ENCODE peak calls at places on chromosomes 2 and 18, in ten cellular contexts. J is transverse colon, K is left lung, V is fibroblast of lung, T is cardiac muscle cell, N is HepG2, F is tibial nerve, A is neural progenitor cell, H is left ventricle myocardium inferior, R is NT2/D1. E is an unnamed sample.

GRCh38 chr2:160308476-160308875 is 108.4 kb upstream of the ITGB6 start:
- DNase-seq in N (no peak), J (no peak), K (no peak), F (no peak), V (no peak), A (no peak), H (no peak), R (no peak), T (no peak), E (no peak)

GRCh38 chr2:55011741-55012574 is 38.3 kb downstream of the RTN4 start:
- DNase-seq in H (no peak), F (no peak), J (no peak), V (no peak), A (no peak), N (peak; percentile 62), K (no peak), R (no peak), T (no peak), E (no peak)

GRCh38 chr2:134718956-134719814 is at the start of gene TMEM163:
- DNase-seq in N (no peak), V (no peak), J (no peak), F (no peak), K (peak; percentile 45), T (no peak), H (no peak), R (no peak), A (peak; percentile 81), E (peak; percentile 90)

GRCh38 chr2:142930835-142931398 is 53.5 kb downstream of the KYNU start:
- DNase-seq in H (no peak), N (no peak), R (no peak), J (no peak), F (no peak), V (no peak), K (no peak), A (no peak), T (no peak), E (no peak)

GRCh38 chr2:154173164-154173563 is 301.4 kb downstream of the GALNT13 start:
- DNase-seq in V (no peak), R (no peak), N (no peak), A (no peak), J (no peak), F (no peak), H (no peak), T (no peak), K (no peak), E (no peak)

GRCh38 chr2:71153585-71153984 is 23.2 kb downstream of the MPHOSPH10 start:
- DNase-seq in K (no peak), A (no peak), F (no peak), N (no peak), V (no peak), T (no peak), R (no peak), J (no peak), H (no peak), E (no peak)

GRCh38 chr2:34991508-34992274 is 1363.9 kb upstream of the CRIM1 start:
- DNase-seq in H (no peak), N (no peak), T (no peak), K (no peak), A (no peak), F (no peak), J (no peak), V (no peak), R (no peak), E (no peak)

GRCh38 chr2:229780856-229781773 is 66.8 kb upstream of the DNER start:
- DNase-seq in T (peak; percentile 70), N (peak; percentile 43), J (no peak), F (no peak), V (peak; percentile 70), K (no peak), A (peak; percentile 36), R (peak; percentile 32), H (no peak), E (no peak)

GRCh38 chr2:202084265-202084664 is 11.2 kb downstream of the KIAA2012 start:
- DNase-seq in N (no peak), A (peak; percentile 67), H (no peak), J (no peak), R (peak; percentile 66), K (no peak), V (peak; percentile 21), F (no peak), T (no peak), E (peak; percentile 24)

GRCh38 chr2:85997016-85997970 is 108.4 kb downstream of the POLR1A start:
- DNase-seq in T (peak; percentile 76), J (no peak), A (no peak), F (no peak), K (no peak), H (peak; percentile 40), N (no peak), R (no peak), V (no peak), E (no peak)

GRCh38 chr2:32958836-32959235 is 12.1 kb downstream of the LTBP1 start:
- DNase-seq in V (peak; percentile 47), K (no peak), N (no peak), T (no peak), A (no peak), H (no peak), J (no peak), F (no peak), R (no peak), E (no peak)

GRCh38 chr2:126886201-126886905 is 12.3 kb upstream of the TEX51 start:
- DNase-seq in H (peak; percentile 56), N (peak; percentile 13), J (peak; percentile 70), K (peak; percentile 66), A (peak; percentile 91), T (peak; percentile 78), R (peak; percentile 81), F (peak; percentile 43), V (peak; percentile 56), E (peak; percentile 98)

GRCh38 chr18:32048507-32049091 is 30.0 kb downstream of the RNF125 start:
- DNase-seq in K (peak; percentile 55), A (no peak), V (peak; percentile 33), J (peak; percentile 68), T (peak; percentile 89), R (peak; percentile 0), H (peak; percentile 27), F (peak; percentile 23), N (peak; percentile 39), E (peak; percentile 24)

GRCh38 chr2:241559489-241560180 is 1.1 kb downstream of the BOK start:
- DNase-seq in V (peak; percentile 51), N (peak; percentile 61), K (no peak), H (no peak), A (peak; percentile 66), T (peak; percentile 63), R (no peak), J (peak; percentile 41), F (no peak), E (peak; percentile 91)

GRCh38 chr2:218859556-218859993 is at the start of gene WNT6:
- DNase-seq in R (no peak), J (no peak), H (no peak), N (no peak), A (peak; percentile 80), T (no peak), F (no peak), V (no peak), K (no peak), E (peak; percentile 86)

GRCh38 chr2:148279216-148279615 is 258.3 kb downstream of the MBD5 start:
- DNase-seq in T (no peak), J (no peak), R (no peak), A (no peak), H (no peak), N (no peak), K (no peak), F (no peak), V (no peak), E (no peak)

DNA sequence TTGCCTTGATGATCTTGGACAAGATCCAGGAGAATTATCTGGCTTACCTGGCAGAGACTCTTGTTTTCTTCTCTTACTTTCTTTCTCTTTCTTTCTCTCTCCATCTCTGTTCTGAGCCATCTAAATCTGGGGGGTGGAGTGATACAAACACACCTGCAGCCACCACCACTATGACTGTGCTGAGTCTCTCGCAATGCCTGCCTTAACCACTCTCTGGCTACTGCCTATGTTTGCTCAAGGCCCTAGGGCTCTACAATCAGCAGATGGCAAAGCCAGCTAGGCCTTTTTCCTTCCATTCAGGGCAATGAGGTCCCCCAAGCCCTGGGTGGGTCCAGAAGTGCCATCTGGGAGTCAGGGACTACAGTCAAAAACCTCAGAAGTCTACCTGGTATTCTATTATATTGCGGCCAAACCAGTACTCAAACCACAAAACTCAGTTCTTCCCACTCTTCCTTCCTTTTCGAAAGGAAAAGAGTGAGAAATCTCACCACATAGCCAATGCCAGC is 978.9 kb upstream of the NXPH2 start:
- DNase-seq in V (no peak), H (no peak), T (no peak), J (no peak), A (no peak), R (no peak), N (no peak), K (no peak), F (no peak), E (no peak)
- H3K36me3 ChIP-seq in V (no peaks in the 10 kb centered on the region), H (no peaks in the 10 kb centered on the region), T (no peaks in the 10 kb centered on the region), J (no peaks in the 10 kb centered on the region), A (no peaks in the 10 kb centered on the region), R (no peaks in the 10 kb centered on the region), N (no peaks in the 10 kb centered on the region), K (no peaks in the 10 kb centered on the region), F (no peaks in the 10 kb centered on the region), E (no peaks in the 10 kb centered on the region)

DNA sequence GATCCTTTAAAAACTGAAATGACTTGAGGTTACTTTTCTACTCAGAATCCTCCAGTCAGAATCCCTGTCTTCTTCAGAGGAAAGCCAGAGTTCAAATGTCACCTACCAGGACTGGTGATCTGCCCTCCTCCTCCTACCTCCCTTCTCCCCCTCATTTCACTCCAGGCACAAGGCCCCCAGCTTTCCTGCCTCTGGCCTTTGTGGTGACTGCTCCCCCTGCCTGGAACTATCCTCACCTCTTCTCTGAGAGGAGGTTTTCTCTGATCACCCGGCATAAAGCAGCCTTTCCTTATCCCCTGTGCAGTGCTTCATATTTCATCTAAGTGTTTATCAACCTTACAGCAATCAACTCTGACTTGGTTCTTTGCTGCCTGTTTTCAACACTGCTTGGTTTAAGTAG is 6.8 kb downstream of the B3GNT2 start:
- DNase-seq in T (no peak), R (no peak), V (no peak), F (no peak), N (no peak), A (no peak), H (no peak), K (no peak), J (no peak), E (no peak)
- H3K4me3 ChIP-seq in T (no peak overlapping the region), R (no peak overlapping the region), V (no peak overlapping the region), F (no peak overlapping the region), N (no peak overlapping the region), A (no peak overlapping the region), H (no peak overlapping the region), K (no peak overlapping the region), J (no peak overlapping the region), E (no peak overlapping the region)

DNA sequence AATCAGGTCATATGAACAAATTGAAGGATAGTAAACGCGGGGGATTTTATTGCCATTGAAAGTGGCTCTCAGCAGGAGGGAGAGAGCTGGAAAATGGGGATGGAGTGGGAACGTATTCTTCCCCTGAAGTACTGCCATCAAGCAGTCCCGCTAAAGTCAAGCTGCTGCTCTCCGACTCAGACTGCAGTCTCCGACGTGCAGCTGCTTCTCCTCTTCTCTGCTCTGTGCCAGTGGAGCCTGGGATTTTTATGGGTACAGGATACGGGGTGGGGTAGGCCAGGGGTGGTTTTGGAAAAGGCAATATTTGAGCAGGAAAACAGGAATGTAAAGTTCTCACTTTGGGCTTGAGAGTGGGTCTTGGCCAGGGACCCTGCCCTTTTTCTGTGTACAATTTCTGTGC is 33.0 kb downstream of the KCTD18 start:
- DNase-seq in R (no peak), H (no peak), N (no peak), A (no peak), F (no peak), J (no peak), V (no peak), T (no peak), K (no peak), E (no peak)
- H3K36me3 ChIP-seq in R (peaks cover 43% of the 10 kb centered on the region), H (peaks cover 69% of the 10 kb centered on the region), N (peaks cover 39% of the 10 kb centered on the region), A (no peaks in the 10 kb centered on the region), F (peaks cover 2% of the 10 kb centered on the region), J (peaks cover 24% of the 10 kb centered on the region), V (peaks cover 15% of the 10 kb centered on the region), T (no peaks in the 10 kb centered on the region), K (no peaks in the 10 kb centered on the region), E (peaks cover 20% of the 10 kb centered on the region)

GRCh38 chr2:240453461-240454030 is 18.1 kb downstream of the GPC1 start:
- DNase-seq in K (no peak), J (no peak), N (no peak), V (no peak), F (no peak), T (no peak), A (peak; percentile 75), R (no peak), H (no peak), E (peak; percentile 93)
- H3K4me3 ChIP-seq in K (no peak overlapping the region), J (no peak overlapping the region), N (no peak overlapping the region), V (no peak overlapping the region), F (peak overlapping the region; percentile 18), T (peak overlapping the region; percentile 38), A (peak overlapping the region; percentile 65), R (peak overlapping the region; percentile 39), H (peak overlapping the region; percentile 68), E (peak overlapping the region; percentile 39)

E was measured in H7.